ENCODE peak calls at places on chromosome 2, in six cellular contexts. L, V, Q, S, U and I are unnamed samples.

GRCh38 chr2:65055427-65056214 is 595 bp upstream of the CEP68 start:
- DNase-seq in L (no peak), V (peak; percentile 53), Q (no peak), S (no peak), U (peak; percentile 79), I (no peak)

GRCh38 chr2:231929961-231930600 is 3.9 kb upstream of the NPPC start:
- DNase-seq in L (no peak), V (peak; percentile 75), Q (no peak), S (no peak), U (no peak), I (no peak)

GRCh38 chr2:235518317-235519090 is 24.7 kb downstream of the AGAP1 start:
- DNase-seq in L (no peak), V (no peak), Q (no peak), S (no peak), U (no peak), I (peak; percentile 64)

GRCh38 chr2:150030440-150030839 is 442.9 kb upstream of the MMADHC start:
- DNase-seq in L (no peak), V (no peak), Q (no peak), S (no peak), U (no peak), I (no peak)

GRCh38 chr2:191319181-191319580 is 74.0 kb downstream of the MYO1B start:
- DNase-seq in L (peak; percentile 73), V (no peak), Q (peak; percentile 90), S (no peak), U (no peak), I (peak; percentile 77)

GRCh38 chr2:196884368-196884767 is 42.1 kb downstream of the PGAP1 start:
- DNase-seq in L (no peak), V (no peak), Q (no peak), S (no peak), U (no peak), I (no peak)

GRCh38 chr2:129906861-129907235 is 72.6 kb upstream of the RAB6C start:
- DNase-seq in L (no peak), V (no peak), Q (no peak), S (no peak), U (no peak), I (no peak)

GRCh38 chr2:33458248-33458819 is 18.1 kb upstream of the RASGRP3 start:
- DNase-seq in L (no peak), V (no peak), Q (no peak), S (no peak), U (no peak), I (no peak)

GRCh38 chr2:105977212-105977611 is 216.9 kb downstream of the UXS1 start:
- DNase-seq in L (peak; percentile 92), V (no peak), Q (peak; percentile 63), S (peak; percentile 77), U (no peak), I (peak; percentile 92)

GRCh38 chr2:136135924-136136906 is 18.3 kb upstream of the CXCR4 start:
- DNase-seq in L (peak; percentile 20), V (no peak), Q (no peak), S (no peak), U (peak; percentile 94), I (no peak)

GRCh38 chr2:19769513-19769912 is 132.3 kb downstream of the TTC32 start:
- DNase-seq in L (no peak), V (no peak), Q (peak; percentile 53), S (no peak), U (no peak), I (peak; percentile 55)

GRCh38 chr2:17804358-17804757 is 11.9 kb upstream of the MSGN1 start:
- DNase-seq in L (no peak), V (no peak), Q (no peak), S (no peak), U (no peak), I (no peak)

GRCh38 chr2:9780368-9781130 is 62.7 kb upstream of the TAF1B start:
- DNase-seq in L (no peak), V (no peak), Q (no peak), S (no peak), U (peak; percentile 22), I (no peak)

GRCh38 chr2:228446732-228447131 is 265.2 kb upstream of the SPHKAP start:
- DNase-seq in L (peak; percentile 8), V (no peak), Q (peak; percentile 62), S (no peak), U (no peak), I (no peak)

GRCh38 chr2:11738589-11739436 is 7.6 kb upstream of the LPIN1 start:
- DNase-seq in L (peak; percentile 81), V (peak; percentile 36), Q (peak; percentile 91), S (peak; percentile 39), U (peak; percentile 56), I (peak; percentile 71)

GRCh38 chr2:106695919-106696318 is 190.0 kb downstream of the ST6GAL2 start:
- DNase-seq in L (no peak), V (no peak), Q (no peak), S (no peak), U (no peak), I (no peak)

GRCh38 chr2:174334278-174334715 is 457 bp upstream of the SP9 start:
- DNase-seq in L (no peak), V (no peak), Q (no peak), S (no peak), U (no peak), I (no peak)

GRCh38 chr2:174332607-174333001 is 2.1 kb upstream of the SP9 start:
- DNase-seq in L (no peak), V (peak; percentile 39), Q (no peak), S (no peak), U (no peak), I (peak; percentile 46)

GRCh38 chr2:174331731-174332606 is 2.8 kb upstream of the SP9 start:
- DNase-seq in L (no peak), V (no peak), Q (no peak), S (no peak), U (no peak), I (peak; percentile 23)

GRCh38 chr2:174333502-174334277 is 1.1 kb upstream of the SP9 start:
- DNase-seq in L (no peak), V (no peak), Q (no peak), S (no peak), U (no peak), I (no peak)

GRCh38 chr2:174333017-174333501 is 1.7 kb upstream of the SP9 start:
- DNase-seq in L (no peak), V (no peak), Q (no peak), S (no peak), U (no peak), I (no peak)
- H3K4me1 ChIP-seq in L (no peaks in the 10 kb centered on the region), V (peaks cover 13% of the 10 kb centered on the region), Q (no peaks in the 10 kb centered on the region), S (peaks cover 24% of the 10 kb centered on the region), U (peaks cover 9% of the 10 kb centered on the region), I (peaks cover 4% of the 10 kb centered on the region)

DNA sequence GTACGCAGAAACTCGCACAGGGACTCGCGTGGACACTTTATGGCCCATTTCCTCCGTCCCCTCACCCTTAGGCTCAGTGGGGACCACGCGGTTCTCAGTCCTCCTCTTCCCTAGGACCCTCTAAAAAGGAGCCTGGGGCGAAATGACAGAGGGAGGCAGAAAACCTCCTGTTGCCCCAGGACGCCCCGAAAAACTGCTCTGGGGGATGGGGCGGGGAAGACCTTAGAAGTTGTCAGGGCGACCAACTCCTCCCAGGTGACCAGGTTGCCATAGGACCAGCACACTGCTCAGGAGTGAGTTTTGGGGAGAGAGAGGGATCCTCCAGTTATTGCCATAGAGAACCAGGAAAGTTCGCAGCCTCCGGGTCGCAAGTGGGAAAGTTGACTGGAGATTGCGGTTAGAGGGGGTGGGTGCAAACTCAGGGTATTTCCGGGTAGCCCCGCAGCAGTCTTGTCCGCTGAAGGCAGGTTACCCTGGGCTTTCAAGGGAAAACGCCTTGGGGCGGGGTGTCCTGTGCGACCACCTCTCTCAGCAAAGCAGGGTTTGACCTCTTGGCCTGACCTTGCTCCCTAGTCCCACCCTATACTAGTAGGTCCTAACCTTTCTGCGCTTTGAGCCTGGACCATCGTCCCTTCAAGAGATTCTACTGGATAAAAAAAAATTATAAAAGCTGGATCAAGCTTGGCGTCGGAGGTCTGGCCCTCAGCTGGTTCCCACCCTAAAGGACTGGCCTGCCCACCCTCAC is 7.8 kb upstream of the PAX3 start:
- DNase-seq in L (no peak), V (no peak), Q (no peak), S (no peak), U (no peak), I (no peak)
- TF ChIP-seq EZH2 in L (no peak), V (no peak), Q (no peak), S (no peak), U (no peak), I (no peak)

DNA sequence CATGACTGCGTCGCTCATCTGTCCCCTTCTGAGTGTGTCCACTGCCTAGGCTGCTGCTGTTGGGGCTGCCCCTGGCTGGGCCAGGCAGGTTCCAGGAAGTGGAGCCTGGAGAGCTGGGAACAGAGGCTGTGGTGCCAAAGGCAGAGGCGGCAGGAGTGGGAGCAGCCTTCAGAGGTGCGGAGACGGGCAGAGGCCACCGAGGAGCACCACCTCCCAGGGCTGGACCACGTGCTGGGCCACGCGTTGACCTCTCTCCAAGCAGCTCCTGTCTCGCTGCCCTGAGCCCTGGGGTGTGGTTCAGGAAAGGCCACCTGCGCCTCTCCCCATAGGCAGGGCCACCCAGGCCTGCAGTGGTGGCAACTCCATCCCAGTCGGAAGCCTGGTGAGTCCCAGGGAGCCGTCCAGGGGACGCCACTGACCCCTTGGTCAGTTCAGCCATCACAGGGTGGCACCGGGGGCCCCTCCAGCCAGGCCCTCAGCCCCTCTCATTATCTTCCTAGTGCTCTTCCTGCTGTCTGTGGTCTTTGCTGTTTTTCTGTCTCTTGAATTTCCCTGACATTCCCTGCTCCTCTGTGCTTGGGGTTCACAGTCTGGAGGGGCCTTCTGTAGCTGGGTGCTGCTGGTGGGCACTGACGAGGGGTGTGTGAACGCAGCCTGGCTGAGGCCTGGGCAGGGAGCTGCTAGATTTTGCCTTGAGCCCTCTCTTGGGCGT is 122.8 kb upstream of the HS6ST1 start:
- DNase-seq in L (no peak), V (no peak), Q (no peak), S (no peak), U (no peak), I (no peak)
- H3K4me1 ChIP-seq in L (peaks cover 3% of the 10 kb centered on the region), V (peaks cover 20% of the 10 kb centered on the region), Q (no peaks in the 10 kb centered on the region), S (no peaks in the 10 kb centered on the region), U (no peaks in the 10 kb centered on the region), I (no peaks in the 10 kb centered on the region)

GRCh38 chr2:287471-287885 is 413 bp downstream of the ALKAL2 start:
- DNase-seq in L (peak; percentile 62), V (no peak), Q (peak; percentile 42), S (no peak), U (no peak), I (no peak)

GRCh38 chr2:288002-288742 is at the start of gene ALKAL2:
- DNase-seq in L (peak; percentile 25), V (no peak), Q (peak; percentile 46), S (no peak), U (no peak), I (no peak)

GRCh38 chr2:285990-286389 is 1.9 kb downstream of the ALKAL2 start:
- DNase-seq in L (no peak), V (no peak), Q (no peak), S (no peak), U (no peak), I (no peak)

GRCh38 chr2:285506-285905 is 2.4 kb downstream of the ALKAL2 start:
- DNase-seq in L (peak; percentile 81), V (no peak), Q (peak; percentile 86), S (no peak), U (no peak), I (peak; percentile 25)

GRCh38 chr2:286774-287392 is 1.0 kb downstream of the ALKAL2 start:
- DNase-seq in L (no peak), V (no peak), Q (no peak), S (no peak), U (no peak), I (no peak)
- TF ChIP-seq EZH2 in L (no peak), V (no peak), Q (no peak), S (no peak), U (no peak), I (no peak)